ENCODE peak calls at places on chromosomes 6 and 20, in ten cellular contexts. O is tibial artery; H is mesenchymal stem cell; J is astrocyte; X is mucosa of descending colon; I is OCI-LY7; N is naive thymus-derived CD4-positive, alpha-beta T cell; Z is psoas muscle; L is thyroid gland; D is kidney. Y is an unnamed sample.

GRCh38 chr20:44736170-44737021 is 9.3 kb upstream of the KCNK15 start:
- DNase-seq in Z (peak; percentile 63), N (no peak), H (peak; percentile 82), X (no peak), I (peak; percentile 88), J (peak; percentile 70), L (peak; percentile 39), D (peak; percentile 42), O (no peak), Y (peak; percentile 76)

GRCh38 chr6:92683769-92684168 is 735.6 kb downstream of the EPHA7 start:
- DNase-seq in D (no peak), H (no peak), O (no peak), J (no peak), L (no peak), X (no peak), I (no peak), N (no peak), Z (no peak), Y (no peak)

GRCh38 chr20:49814057-49814675 is 1.5 kb downstream of the SLC9A8 start:
- DNase-seq in D (no peak), O (no peak), L (no peak), J (no peak), I (no peak), N (no peak), X (no peak), Z (no peak), H (no peak), Y (no peak)

GRCh38 chr20:57087102-57087501 is 179.3 kb downstream of the BMP7 start:
- DNase-seq in X (no peak), L (peak; percentile 80), O (no peak), I (no peak), Z (no peak), D (peak; percentile 37), H (no peak), N (no peak), J (no peak), Y (no peak)

GRCh38 chr20:20849126-20849525 is 136.7 kb upstream of the RALGAPA2 start:
- DNase-seq in L (no peak), N (no peak), O (no peak), X (no peak), H (no peak), J (no peak), D (no peak), I (no peak), Z (no peak), Y (no peak)

GRCh38 chr6:14661188-14661587 is 543.6 kb downstream of the CD83 start:
- DNase-seq in X (no peak), O (no peak), H (peak; percentile 85), D (no peak), J (no peak), I (peak; percentile 79), L (peak; percentile 40), Z (no peak), N (peak; percentile 54), Y (no peak)

GRCh38 chr6:69146385-69146784 is 511.3 kb downstream of the ADGRB3 start:
- DNase-seq in L (no peak), X (no peak), O (no peak), Z (no peak), D (peak; percentile 31), H (no peak), I (no peak), J (no peak), N (no peak), Y (no peak)

GRCh38 chr6:35496036-35496850 is 636 bp downstream of the TEAD3 start:
- DNase-seq in X (peak; percentile 80), L (peak; percentile 54), D (no peak), O (peak; percentile 83), Z (peak; percentile 72), I (no peak), J (no peak), N (no peak), H (no peak), Y (no peak)

GRCh38 chr6:29516108-29516507 is 28.4 kb upstream of the MAS1L start:
- DNase-seq in J (peak; percentile 66), H (no peak), X (no peak), N (no peak), I (no peak), O (no peak), L (no peak), Z (no peak), D (no peak), Y (no peak)

GRCh38 chr20:59253779-59254319 is 46.6 kb upstream of the EDN3 start:
- DNase-seq in I (no peak), L (no peak), D (no peak), N (no peak), O (no peak), H (no peak), Z (no peak), X (no peak), J (no peak), Y (no peak)

GRCh38 chr6:160042788-160043301 is 74.0 kb downstream of the IGF2R start:
- DNase-seq in Z (no peak), L (no peak), O (no peak), I (no peak), N (no peak), D (no peak), X (no peak), J (peak; percentile 63), H (no peak), Y (no peak)

GRCh38 chr6:14706378-14706929 is 539.4 kb upstream of the JARID2 start:
- DNase-seq in N (peak; percentile 67), O (peak; percentile 73), D (peak; percentile 71), H (peak; percentile 98), Z (peak; percentile 71), X (no peak), J (peak; percentile 100), I (no peak), L (no peak), Y (no peak)

GRCh38 chr6:27829453-27830211 is 82.6 kb downstream of the OR2B2 start:
- DNase-seq in O (no peak), N (no peak), Z (no peak), I (peak; percentile 45), H (peak; percentile 33), D (no peak), X (no peak), J (no peak), L (no peak), Y (no peak)

GRCh38 chr20:22371843-22372242 is 212.5 kb downstream of the FOXA2 start:
- DNase-seq in N (no peak), H (no peak), J (no peak), I (peak; percentile 64), L (peak; percentile 67), X (no peak), Z (no peak), D (no peak), O (no peak), Y (no peak)

GRCh38 chr6:133756046-133756445 is 132.9 kb upstream of the TCF21 start:
- DNase-seq in J (peak; percentile 51), N (no peak), O (no peak), L (no peak), D (no peak), H (no peak), Z (no peak), X (no peak), I (no peak), Y (no peak)

GRCh38 chr6:101722991-101723579 is 329.6 kb downstream of the GRIK2 start:
- DNase-seq in N (no peak), I (no peak), J (peak; percentile 88), O (no peak), D (no peak), Z (no peak), X (no peak), L (no peak), H (peak; percentile 82), Y (no peak)

DNA sequence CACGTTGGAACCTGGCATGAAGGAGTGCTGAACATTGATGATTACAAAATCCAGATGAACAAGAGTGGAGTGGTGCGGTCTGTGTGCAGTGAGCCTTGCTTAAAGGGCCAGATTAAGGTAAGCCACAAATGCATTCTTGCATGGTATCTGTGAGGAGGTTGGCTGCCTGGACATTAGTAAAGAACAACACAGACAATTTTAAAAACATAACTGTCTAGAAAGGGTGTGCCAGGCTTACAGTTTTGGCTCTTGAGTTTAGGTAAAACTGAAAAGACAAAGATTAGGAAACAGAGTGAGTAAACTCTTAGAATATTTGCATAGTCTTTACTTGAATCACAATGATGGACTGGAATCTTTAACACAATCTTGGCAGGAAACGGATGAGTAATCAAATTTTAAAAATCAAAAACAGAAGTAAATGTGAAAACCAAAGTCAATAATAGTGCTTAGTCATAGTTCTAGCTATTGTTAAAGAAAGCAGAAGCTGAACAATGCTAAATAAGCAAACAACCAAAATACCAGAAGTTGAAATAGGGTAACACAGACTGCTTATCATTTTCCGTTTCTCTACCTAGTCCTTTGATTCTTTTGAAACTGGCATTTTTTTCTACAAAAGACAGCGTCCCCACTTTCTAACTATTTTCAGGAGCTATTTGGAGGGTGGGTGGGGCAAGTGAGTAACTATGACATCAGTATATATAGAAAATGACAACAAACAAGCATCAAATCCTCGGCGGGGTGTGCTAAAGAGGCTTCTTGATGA is 185.9 kb upstream of the RAB32 start:
- DNase-seq in O (no peak), I (no peak), D (no peak), N (no peak), L (peak; percentile 24), H (peak; percentile 41), J (peak; percentile 98), X (no peak), Z (no peak), Y (no peak)
- H3K4me3 ChIP-seq in O (no peak overlapping the region), I (no peak overlapping the region), D (no peak overlapping the region), N (no peak overlapping the region), L (no peak overlapping the region), H (peak overlapping the region; percentile 70), J (peak overlapping the region; percentile 43), X (no peak overlapping the region), Z (no peak overlapping the region), Y (no peak overlapping the region)

GRCh38 chr6:167699141-167700036 is 127.3 kb upstream of the AFDN start:
- DNase-seq in D (peak; percentile 93), I (peak; percentile 81), L (peak; percentile 35), X (peak; percentile 72), N (peak; percentile 66), J (no peak), O (peak; percentile 81), Z (peak; percentile 82), H (peak; percentile 64), Y (no peak)
- H3K36me3 ChIP-seq in D (no peaks in the 10 kb centered on the region), I (no peaks in the 10 kb centered on the region), L (no peaks in the 10 kb centered on the region), X (no peaks in the 10 kb centered on the region), N (no peaks in the 10 kb centered on the region), J (no peaks in the 10 kb centered on the region), O (no peaks in the 10 kb centered on the region), Z (no peaks in the 10 kb centered on the region), H (no peaks in the 10 kb centered on the region), Y (no peaks in the 10 kb centered on the region)

DNA sequence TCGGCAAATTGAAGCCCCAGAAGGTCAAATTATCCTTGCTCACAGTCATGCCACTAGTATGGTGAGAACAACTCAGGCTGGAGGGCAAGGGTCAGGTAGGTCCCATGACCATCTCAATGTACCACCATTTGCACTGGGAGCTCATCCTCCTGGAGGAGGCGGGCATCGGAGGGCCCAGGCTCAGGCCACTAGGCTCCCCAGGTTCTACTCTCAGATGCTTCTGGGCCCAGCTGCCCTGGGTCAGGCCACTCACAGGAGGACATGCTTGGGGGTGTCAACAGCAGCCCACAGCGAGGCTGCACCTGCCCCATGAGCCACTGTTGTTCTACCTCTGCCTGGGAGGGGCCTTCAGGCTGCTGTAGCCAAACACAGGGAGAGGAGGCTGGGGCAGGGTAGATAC is 39.1 kb downstream of the NFATC2 start:
- DNase-seq in D (no peak), I (no peak), X (no peak), O (peak; percentile 51), L (no peak), J (no peak), Z (no peak), H (no peak), N (no peak), Y (no peak)
- H3K9me3 ChIP-seq in D (no peaks in the 10 kb centered on the region), I (no peaks in the 10 kb centered on the region), X (no peaks in the 10 kb centered on the region), O (no peaks in the 10 kb centered on the region), L (no peaks in the 10 kb centered on the region), J (no peaks in the 10 kb centered on the region), Z (no peaks in the 10 kb centered on the region), H (no peaks in the 10 kb centered on the region), N (no peaks in the 10 kb centered on the region), Y (no peaks in the 10 kb centered on the region)

GRCh38 chr20:63751471-63752271 is 12.1 kb downstream of the SLC2A4RG start:
- DNase-seq in D (peak; percentile 70), X (no peak), Z (peak; percentile 40), O (no peak), N (no peak), I (no peak), J (no peak), L (peak; percentile 72), H (no peak), Y (peak; percentile 48)
- H3K4me3 ChIP-seq in D (no peak overlapping the region), X (no peak overlapping the region), Z (no peak overlapping the region), O (no peak overlapping the region), N (peak overlapping the region; percentile 50), I (no peak overlapping the region), J (no peak overlapping the region), L (no peak overlapping the region), H (no peak overlapping the region), Y (no peak overlapping the region)